ENCODE peak calls at places on chromosomes 12 and 14, in ten cellular contexts. L is hepatocyte, P is GM06990, W is cardiac muscle cell, D is PC-3, X is astrocyte of the spinal cord, I is WTC11, N is left ventricle myocardium inferior, Q is fibroblast of pulmonary artery, V is fibroblast of villous mesenchyme. J is an unnamed sample.

GRCh38 chr12:23889069-23889440 is 60.4 kb downstream of the SOX5 start:
- DNase-seq in L (no peak), P (no peak), W (no peak), D (no peak), X (no peak), I (no peak), N (no peak), Q (no peak), V (no peak), J (no peak)

GRCh38 chr12:120737557-120738251 is 12.1 kb downstream of the ACADS start:
- DNase-seq in L (no peak), P (no peak), W (no peak), D (no peak), X (no peak), I (peak; percentile 69), N (no peak), Q (no peak), V (no peak), J (no peak)

GRCh38 chr12:85639834-85640233 is 196.4 kb downstream of the RASSF9 start:
- DNase-seq in L (no peak), P (no peak), W (no peak), D (peak; percentile 55), X (no peak), I (no peak), N (no peak), Q (no peak), V (no peak), J (no peak)

GRCh38 chr12:3035171-3035570 is 42.0 kb upstream of the TSPAN9 start:
- DNase-seq in L (no peak), P (no peak), W (peak; percentile 31), D (no peak), X (no peak), I (no peak), N (no peak), Q (peak; percentile 50), V (no peak), J (no peak)

GRCh38 chr14:95545769-95546168 is 10.9 kb downstream of the GLRX5 start:
- DNase-seq in L (no peak), P (no peak), W (peak; percentile 77), D (peak; percentile 89), X (peak; percentile 92), I (no peak), N (no peak), Q (peak; percentile 84), V (peak; percentile 88), J (no peak)

GRCh38 chr12:84974177-84974815 is 61.7 kb upstream of the SLC6A15 start:
- DNase-seq in L (no peak), P (no peak), W (no peak), D (no peak), X (no peak), I (no peak), N (no peak), Q (no peak), V (no peak), J (no peak)

GRCh38 chr12:124495194-124495983 is 72.0 kb downstream of the NCOR2 start:
- DNase-seq in L (no peak), P (no peak), W (no peak), D (no peak), X (no peak), I (no peak), N (no peak), Q (no peak), V (no peak), J (no peak)

GRCh38 chr12:66500841-66501240 is 178.0 kb downstream of the GRIP1 start:
- DNase-seq in L (no peak), P (peak; percentile 61), W (no peak), D (no peak), X (no peak), I (no peak), N (no peak), Q (no peak), V (no peak), J (peak; percentile 54)

GRCh38 chr14:104967414-104968152 is 10.6 kb downstream of the AHNAK2 start:
- DNase-seq in L (peak; percentile 65), P (no peak), W (peak; percentile 62), D (peak; percentile 70), X (peak; percentile 59), I (peak; percentile 47), N (peak; percentile 56), Q (peak; percentile 40), V (peak; percentile 34), J (no peak)

DNA sequence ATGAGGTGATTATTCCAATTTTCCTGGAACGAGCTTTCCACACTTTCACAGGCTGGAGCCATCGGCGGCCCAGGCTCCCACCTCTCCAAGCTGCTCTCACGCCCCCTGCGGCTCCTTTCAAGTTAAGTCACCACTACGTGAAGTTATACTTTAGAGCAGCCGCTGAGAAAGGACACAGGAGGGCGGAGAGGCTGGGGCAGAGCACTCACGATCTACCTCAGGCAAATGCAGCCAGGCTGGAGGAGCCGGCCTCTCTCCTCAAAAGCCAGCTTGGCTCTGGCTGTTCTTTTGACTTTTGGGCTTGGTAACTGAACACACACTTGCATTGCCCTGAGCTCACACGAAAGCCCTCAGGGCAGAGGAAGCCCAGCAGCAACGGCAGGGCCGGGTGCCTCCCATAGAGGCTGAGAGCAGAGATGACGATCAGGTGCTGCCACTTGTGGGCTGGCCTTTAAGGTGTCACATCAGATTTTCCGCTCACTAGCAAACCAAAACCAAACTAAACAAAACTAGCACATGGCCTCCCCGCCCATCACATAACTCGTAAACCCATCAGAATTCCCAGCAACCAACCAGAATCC is 75.2 kb downstream of the PITPNM2 start:
- DNase-seq in L (peak; percentile 70), P (peak; percentile 25), W (no peak), D (peak; percentile 71), X (peak; percentile 50), I (peak; percentile 71), N (no peak), Q (no peak), V (peak; percentile 56), J (peak; percentile 73)
- TF ChIP-seq CTCF in L (peak; percentile 32), P (no peak), W (no peak), D (no peak), X (peak; percentile 35), I (no peak), N (peak; percentile 22), Q (no peak), V (peak; percentile 36), J (no peak)

GRCh38 chr12:79935021-79935623 is at the start of gene PPP1R12A:
- DNase-seq in L (peak; percentile 99), P (peak; percentile 97), W (peak; percentile 99), D (peak; percentile 98), X (peak; percentile 99), I (peak; percentile 97), N (peak; percentile 98), Q (peak; percentile 98), V (peak; percentile 98), J (peak; percentile 89)
- TF ChIP-seq CTCF in L (no peak), P (peak; percentile 6), W (peak; percentile 10), D (no peak), X (no peak), I (no peak), N (peak; percentile 45), Q (no peak), V (no peak), J (no peak)

DNA sequence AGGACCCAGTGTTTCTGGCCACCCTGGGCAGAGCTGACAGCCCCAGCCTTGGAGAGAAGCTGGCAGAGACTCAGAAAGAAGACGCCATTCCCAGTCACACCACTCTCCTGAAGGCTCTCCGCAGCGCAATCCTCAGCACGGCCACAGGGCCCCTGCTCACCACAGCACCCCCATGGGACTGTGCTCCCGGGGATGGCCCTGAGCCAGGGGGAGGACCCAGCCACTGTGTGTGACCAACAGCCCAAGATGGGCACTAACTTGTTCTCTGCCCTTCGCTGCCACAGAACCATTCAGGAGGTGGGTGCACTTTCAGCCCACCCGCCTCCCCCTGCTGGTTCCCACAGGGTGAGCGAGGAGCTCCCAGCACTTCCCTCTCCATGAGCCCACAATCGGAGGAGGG is 57.1 kb downstream of the CCNK start:
- DNase-seq in L (no peak), P (no peak), W (peak; percentile 25), D (no peak), X (peak; percentile 29), I (no peak), N (no peak), Q (no peak), V (no peak), J (no peak)
- TF ChIP-seq CTCF in L (no peak), P (no peak), W (peak; percentile 12), D (peak; percentile 21), X (peak; percentile 36), I (no peak), N (peak; percentile 26), Q (no peak), V (peak; percentile 22), J (no peak)

GRCh38 chr12:111686574-111687105 is 787 bp downstream of the ACAD10 start:
- DNase-seq in L (no peak), P (no peak), W (peak; percentile 25), D (no peak), X (no peak), I (no peak), N (no peak), Q (no peak), V (peak; percentile 52), J (no peak)

GRCh38 chr12:111685322-111685810 is 390 bp downstream of the BRAP start:
- DNase-seq in L (peak; percentile 54), P (no peak), W (no peak), D (peak; percentile 13), X (peak; percentile 21), I (no peak), N (no peak), Q (no peak), V (no peak), J (no peak)

GRCh38 chr12:111687952-111688351 is 2.1 kb downstream of the ACAD10 start:
- DNase-seq in L (no peak), P (no peak), W (no peak), D (no peak), X (no peak), I (no peak), N (no peak), Q (no peak), V (no peak), J (no peak)

GRCh38 chr12:111685811-111686573 is at the start of the genes ACAD10 and BRAP:
- DNase-seq in L (peak; percentile 96), P (peak; percentile 99), W (peak; percentile 95), D (peak; percentile 98), X (peak; percentile 95), I (peak; percentile 93), N (peak; percentile 95), Q (peak; percentile 95), V (peak; percentile 95), J (peak; percentile 98)

DNA sequence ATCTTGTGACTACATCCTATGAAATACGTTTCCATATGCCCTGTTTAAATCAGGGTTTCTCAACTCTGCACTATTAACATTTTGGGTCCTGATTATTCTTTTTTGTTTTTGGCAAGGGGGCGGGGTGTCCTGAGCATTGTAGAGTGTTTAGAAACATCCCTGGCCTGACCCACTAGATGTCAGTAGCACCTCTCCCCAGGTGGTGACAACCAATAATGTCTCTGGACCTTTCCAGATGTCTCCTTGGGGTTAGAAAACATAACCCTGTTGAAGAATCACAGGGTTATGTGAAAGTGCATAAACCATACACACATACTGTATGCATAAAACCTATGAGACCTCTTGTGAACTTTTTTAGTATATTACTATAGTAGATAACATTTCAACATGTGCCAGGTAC is 1.4 kb downstream of the ACAD10 start:
- DNase-seq in L (peak; percentile 13), P (no peak), W (no peak), D (peak; percentile 43), X (no peak), I (no peak), N (no peak), Q (no peak), V (peak; percentile 14), J (peak; percentile 36)
- TF ChIP-seq CTCF in L (peak; percentile 17), P (peak; percentile 58), W (no peak), D (peak; percentile 65), X (peak; percentile 6), I (no peak), N (no peak), Q (no peak), V (no peak), J (peak; percentile 17)

GRCh38 chr12:71731439-71732356 is 23.0 kb upstream of the RAB21 start:
- DNase-seq in L (peak; percentile 7), P (no peak), W (peak; percentile 83), D (peak; percentile 41), X (peak; percentile 20), I (peak; percentile 42), N (no peak), Q (peak; percentile 84), V (peak; percentile 22), J (no peak)
- TF ChIP-seq CTCF in L (no peak), P (no peak), W (no peak), D (no peak), X (no peak), I (no peak), N (peak; percentile 12), Q (no peak), V (no peak), J (no peak)

J was measured in GM20000.